ENCODE peak calls at places on chromosomes 2 and 18, in ten cellular contexts. One of them, this sample, is unnamed.

GRCh38 chr2:180225118-180225517 is 218.0 kb upstream of the CWC22 start:
- DNase-seq in heart left ventricle: no peak
- DNase-seq in BE2C: no peak
- DNase-seq in omental fat pad: no peak
- DNase-seq in psoas muscle: no peak
- DNase-seq in fibroblast of the aortic adventitia: no peak
- DNase-seq in glutamatergic neuron: no peak
- DNase-seq in AG10803: no peak
- DNase-seq in suprapubic skin: no peak
- DNase-seq in AG09309: no peak
- DNase-seq in this sample: no peak

GRCh38 chr2:30759481-30759880 is 47.8 kb downstream of the CAPN13 start:
- DNase-seq in heart left ventricle: no peak
- DNase-seq in BE2C: no peak
- DNase-seq in omental fat pad: no peak
- DNase-seq in psoas muscle: no peak
- DNase-seq in fibroblast of the aortic adventitia: no peak
- DNase-seq in glutamatergic neuron: no peak
- DNase-seq in AG10803: no peak
- DNase-seq in suprapubic skin: no peak
- DNase-seq in AG09309: no peak
- DNase-seq in this sample: no peak

GRCh38 chr2:43146083-43146482 is 80.3 kb downstream of the ZFP36L2 start:
- DNase-seq in heart left ventricle: no peak
- DNase-seq in BE2C: no peak
- DNase-seq in omental fat pad: no peak
- DNase-seq in psoas muscle: no peak
- DNase-seq in fibroblast of the aortic adventitia: no peak
- DNase-seq in glutamatergic neuron: no peak
- DNase-seq in AG10803: no peak
- DNase-seq in suprapubic skin: no peak
- DNase-seq in AG09309: no peak
- DNase-seq in this sample: no peak

GRCh38 chr2:227653419-227653818 is 13.2 kb upstream of the SCYGR5 start:
- DNase-seq in heart left ventricle: no peak
- DNase-seq in BE2C: no peak
- DNase-seq in omental fat pad: no peak
- DNase-seq in psoas muscle: no peak
- DNase-seq in fibroblast of the aortic adventitia: peak
- DNase-seq in glutamatergic neuron: no peak
- DNase-seq in AG10803: peak
- DNase-seq in suprapubic skin: no peak
- DNase-seq in AG09309: peak
- DNase-seq in this sample: peak

GRCh38 chr18:58562999-58563667 is 65.8 kb downstream of the ALPK2 start:
- DNase-seq in heart left ventricle: no peak
- DNase-seq in BE2C: no peak
- DNase-seq in omental fat pad: no peak
- DNase-seq in psoas muscle: no peak
- DNase-seq in fibroblast of the aortic adventitia: no peak
- DNase-seq in glutamatergic neuron: no peak
- DNase-seq in AG10803: no peak
- DNase-seq in suprapubic skin: no peak
- DNase-seq in AG09309: no peak
- DNase-seq in this sample: no peak

GRCh38 chr2:106628377-106628776 is 141.2 kb downstream of the CD8B2 start:
- DNase-seq in heart left ventricle: no peak
- DNase-seq in BE2C: no peak
- DNase-seq in omental fat pad: no peak
- DNase-seq in psoas muscle: no peak
- DNase-seq in fibroblast of the aortic adventitia: no peak
- DNase-seq in glutamatergic neuron: no peak
- DNase-seq in AG10803: no peak
- DNase-seq in suprapubic skin: no peak
- DNase-seq in AG09309: no peak
- DNase-seq in this sample: no peak

GRCh38 chr2:138601438-138602165 is 100.0 kb downstream of the SPOPL start:
- DNase-seq in heart left ventricle: no peak
- DNase-seq in BE2C: no peak
- DNase-seq in omental fat pad: no peak
- DNase-seq in psoas muscle: no peak
- DNase-seq in fibroblast of the aortic adventitia: no peak
- DNase-seq in glutamatergic neuron: no peak
- DNase-seq in AG10803: peak
- DNase-seq in suprapubic skin: no peak
- DNase-seq in AG09309: no peak
- DNase-seq in this sample: peak

GRCh38 chr2:71700880-71701397 is 247.6 kb downstream of the DYSF start:
- DNase-seq in heart left ventricle: peak
- DNase-seq in BE2C: no peak
- DNase-seq in omental fat pad: no peak
- DNase-seq in psoas muscle: peak
- DNase-seq in fibroblast of the aortic adventitia: peak
- DNase-seq in glutamatergic neuron: no peak
- DNase-seq in AG10803: peak
- DNase-seq in suprapubic skin: peak
- DNase-seq in AG09309: no peak
- DNase-seq in this sample: peak

GRCh38 chr2:159695798-159696448 is 16.4 kb upstream of the MARCHF7 start:
- DNase-seq in heart left ventricle: no peak
- DNase-seq in BE2C: no peak
- DNase-seq in omental fat pad: no peak
- DNase-seq in psoas muscle: no peak
- DNase-seq in fibroblast of the aortic adventitia: no peak
- DNase-seq in glutamatergic neuron: no peak
- DNase-seq in AG10803: no peak
- DNase-seq in suprapubic skin: no peak
- DNase-seq in AG09309: no peak
- DNase-seq in this sample: no peak

GRCh38 chr2:18398833-18399232 is 161.6 kb downstream of the RDH14 start:
- DNase-seq in heart left ventricle: no peak
- DNase-seq in BE2C: no peak
- DNase-seq in omental fat pad: no peak
- DNase-seq in psoas muscle: peak
- DNase-seq in fibroblast of the aortic adventitia: peak
- DNase-seq in glutamatergic neuron: no peak
- DNase-seq in AG10803: peak
- DNase-seq in suprapubic skin: no peak
- DNase-seq in AG09309: peak
- DNase-seq in this sample: no peak

GRCh38 chr18:29154758-29155725 is 978.1 kb upstream of the CDH2 start:
- DNase-seq in heart left ventricle: no peak
- DNase-seq in BE2C: no peak
- DNase-seq in omental fat pad: no peak
- DNase-seq in psoas muscle: no peak
- DNase-seq in fibroblast of the aortic adventitia: peak
- DNase-seq in glutamatergic neuron: no peak
- DNase-seq in AG10803: peak
- DNase-seq in suprapubic skin: no peak
- DNase-seq in AG09309: peak
- DNase-seq in this sample: peak

GRCh38 chr2:2188344-2189111 is 142.5 kb downstream of the MYT1L start:
- DNase-seq in heart left ventricle: no peak
- DNase-seq in BE2C: peak
- DNase-seq in omental fat pad: no peak
- DNase-seq in psoas muscle: no peak
- DNase-seq in fibroblast of the aortic adventitia: no peak
- DNase-seq in glutamatergic neuron: no peak
- DNase-seq in AG10803: no peak
- DNase-seq in suprapubic skin: no peak
- DNase-seq in AG09309: no peak
- DNase-seq in this sample: no peak

GRCh38 chr2:158755738-158756137 is 39.4 kb upstream of the DAPL1 start:
- DNase-seq in heart left ventricle: no peak
- DNase-seq in BE2C: no peak
- DNase-seq in omental fat pad: no peak
- DNase-seq in psoas muscle: no peak
- DNase-seq in fibroblast of the aortic adventitia: no peak
- DNase-seq in glutamatergic neuron: no peak
- DNase-seq in AG10803: no peak
- DNase-seq in suprapubic skin: no peak
- DNase-seq in AG09309: no peak
- DNase-seq in this sample: no peak

GRCh38 chr2:69743847-69744264 is 1.9 kb downstream of the ANXA4 start:
- DNase-seq in heart left ventricle: no peak
- DNase-seq in BE2C: no peak
- DNase-seq in omental fat pad: no peak
- DNase-seq in psoas muscle: no peak
- DNase-seq in fibroblast of the aortic adventitia: no peak
- DNase-seq in glutamatergic neuron: no peak
- DNase-seq in AG10803: no peak
- DNase-seq in suprapubic skin: no peak
- DNase-seq in AG09309: no peak
- DNase-seq in this sample: no peak

GRCh38 chr2:48305569-48305968 is 224.4 kb upstream of the STON1 start:
- DNase-seq in heart left ventricle: peak
- DNase-seq in BE2C: no peak
- DNase-seq in omental fat pad: no peak
- DNase-seq in psoas muscle: no peak
- DNase-seq in fibroblast of the aortic adventitia: no peak
- DNase-seq in glutamatergic neuron: no peak
- DNase-seq in AG10803: no peak
- DNase-seq in suprapubic skin: no peak
- DNase-seq in AG09309: no peak
- DNase-seq in this sample: no peak

GRCh38 chr18:75211721-75212625 is 1.4 kb downstream of the TSHZ1 start:
- DNase-seq in heart left ventricle: peak
- DNase-seq in BE2C: no peak
- DNase-seq in omental fat pad: no peak
- DNase-seq in psoas muscle: peak
- DNase-seq in fibroblast of the aortic adventitia: peak
- DNase-seq in glutamatergic neuron: peak
- DNase-seq in AG10803: no peak
- DNase-seq in suprapubic skin: no peak
- DNase-seq in AG09309: no peak
- DNase-seq in this sample: no peak

GRCh38 chr2:100427627-100428258 is 10.3 kb upstream of the CHST10 start:
- DNase-seq in heart left ventricle: peak
- DNase-seq in BE2C: peak
- DNase-seq in omental fat pad: no peak
- DNase-seq in psoas muscle: peak
- DNase-seq in fibroblast of the aortic adventitia: peak
- DNase-seq in glutamatergic neuron: peak
- DNase-seq in AG10803: peak
- DNase-seq in suprapubic skin: no peak
- DNase-seq in AG09309: no peak
- DNase-seq in this sample: peak

GRCh38 chr2:96099861-96100798 is 16.2 kb downstream of the ADRA2B start:
- DNase-seq in heart left ventricle: peak
- DNase-seq in BE2C: no peak
- DNase-seq in omental fat pad: no peak
- DNase-seq in psoas muscle: no peak
- DNase-seq in fibroblast of the aortic adventitia: no peak
- DNase-seq in glutamatergic neuron: peak
- DNase-seq in AG10803: no peak
- DNase-seq in suprapubic skin: peak
- DNase-seq in AG09309: no peak
- DNase-seq in this sample: no peak

GRCh38 chr18:5868218-5868904 is 27.0 kb downstream of the TMEM200C start:
- DNase-seq in heart left ventricle: peak
- DNase-seq in BE2C: peak
- DNase-seq in omental fat pad: no peak
- DNase-seq in psoas muscle: peak
- DNase-seq in fibroblast of the aortic adventitia: peak
- DNase-seq in glutamatergic neuron: peak
- DNase-seq in AG10803: peak
- DNase-seq in suprapubic skin: peak
- DNase-seq in AG09309: peak
- DNase-seq in this sample: peak

DNA sequence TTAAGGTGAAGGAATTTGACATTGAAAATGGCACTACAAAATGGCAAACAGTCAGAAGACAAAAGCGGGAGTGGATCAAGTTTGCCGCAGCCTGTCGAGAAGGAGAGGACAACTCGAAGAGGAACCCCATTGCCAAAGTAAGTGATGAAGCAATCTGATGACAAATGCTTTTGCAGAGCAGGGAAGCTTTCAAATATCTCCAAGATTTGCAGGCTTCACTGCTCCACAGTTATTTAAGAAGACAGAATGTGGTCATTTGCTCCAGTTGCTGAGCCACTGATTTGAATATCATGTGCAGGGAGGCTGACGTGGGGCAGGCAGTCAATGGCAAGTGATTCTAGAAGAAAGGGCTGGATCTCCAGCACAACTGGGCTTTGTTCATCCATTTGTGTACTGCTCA is 10.1 kb downstream of the DSG4 start:
- DNase-seq in heart left ventricle: no peak
- DNase-seq in BE2C: no peak
- DNase-seq in omental fat pad: no peak
- DNase-seq in psoas muscle: no peak
- DNase-seq in fibroblast of the aortic adventitia: no peak
- DNase-seq in glutamatergic neuron: no peak
- DNase-seq in AG10803: no peak
- DNase-seq in suprapubic skin: no peak
- DNase-seq in AG09309: no peak
- DNase-seq in this sample: peak
- TF ChIP-seq CTCF in heart left ventricle: no peak
- TF ChIP-seq CTCF in BE2C: no peak
- TF ChIP-seq CTCF in omental fat pad: no peak
- TF ChIP-seq CTCF in psoas muscle: no peak
- TF ChIP-seq CTCF in fibroblast of the aortic adventitia: no peak
- TF ChIP-seq CTCF in glutamatergic neuron: no peak
- TF ChIP-seq CTCF in AG10803: no peak
- TF ChIP-seq CTCF in suprapubic skin: no peak
- TF ChIP-seq CTCF in AG09309: no peak
- TF ChIP-seq CTCF in this sample: no peak

GRCh38 chr2:13046557-13047165 is 329.9 kb downstream of the TRIB2 start:
- DNase-seq in heart left ventricle: no peak
- DNase-seq in BE2C: no peak
- DNase-seq in omental fat pad: no peak
- DNase-seq in psoas muscle: no peak
- DNase-seq in fibroblast of the aortic adventitia: peak
- DNase-seq in glutamatergic neuron: no peak
- DNase-seq in AG10803: peak
- DNase-seq in suprapubic skin: no peak
- DNase-seq in AG09309: no peak
- DNase-seq in this sample: no peak
- TF ChIP-seq CTCF in heart left ventricle: peak
- TF ChIP-seq CTCF in BE2C: peak
- TF ChIP-seq CTCF in omental fat pad: no peak
- TF ChIP-seq CTCF in psoas muscle: peak
- TF ChIP-seq CTCF in fibroblast of the aortic adventitia: peak
- TF ChIP-seq CTCF in glutamatergic neuron: peak
- TF ChIP-seq CTCF in AG10803: peak
- TF ChIP-seq CTCF in suprapubic skin: no peak
- TF ChIP-seq CTCF in AG09309: no peak
- TF ChIP-seq CTCF in this sample: peak

GRCh38 chr2:102245266-102246151 is 58.7 kb downstream of the IL1RL2 start:
- DNase-seq in heart left ventricle: no peak
- DNase-seq in BE2C: no peak
- DNase-seq in omental fat pad: no peak
- DNase-seq in psoas muscle: peak
- DNase-seq in fibroblast of the aortic adventitia: peak
- DNase-seq in glutamatergic neuron: peak
- DNase-seq in AG10803: peak
- DNase-seq in suprapubic skin: no peak
- DNase-seq in AG09309: no peak
- DNase-seq in this sample: no peak
- TF ChIP-seq CTCF in heart left ventricle: no peak
- TF ChIP-seq CTCF in BE2C: no peak
- TF ChIP-seq CTCF in omental fat pad: no peak
- TF ChIP-seq CTCF in psoas muscle: no peak
- TF ChIP-seq CTCF in fibroblast of the aortic adventitia: no peak
- TF ChIP-seq CTCF in glutamatergic neuron: no peak
- TF ChIP-seq CTCF in AG10803: peak
- TF ChIP-seq CTCF in suprapubic skin: no peak
- TF ChIP-seq CTCF in AG09309: peak
- TF ChIP-seq CTCF in this sample: peak

GRCh38 chr2:176554107-176555048 is 285.1 kb downstream of the MTX2 start:
- DNase-seq in heart left ventricle: peak
- DNase-seq in BE2C: peak
- DNase-seq in omental fat pad: no peak
- DNase-seq in psoas muscle: no peak
- DNase-seq in fibroblast of the aortic adventitia: peak
- DNase-seq in glutamatergic neuron: peak
- DNase-seq in AG10803: peak
- DNase-seq in suprapubic skin: no peak
- DNase-seq in AG09309: no peak
- DNase-seq in this sample: peak
- TF ChIP-seq CTCF in heart left ventricle: peak
- TF ChIP-seq CTCF in BE2C: peak
- TF ChIP-seq CTCF in omental fat pad: no peak
- TF ChIP-seq CTCF in psoas muscle: peak
- TF ChIP-seq CTCF in fibroblast of the aortic adventitia: peak
- TF ChIP-seq CTCF in glutamatergic neuron: peak
- TF ChIP-seq CTCF in AG10803: peak
- TF ChIP-seq CTCF in suprapubic skin: peak
- TF ChIP-seq CTCF in AG09309: peak
- TF ChIP-seq CTCF in this sample: peak